ENCODE peak calls at places on chromosomes 1 and 21, in five cellular contexts. One of them, this sample, is unnamed.

GRCh38 chr1:206479164-206480125 is 9.2 kb downstream of the IKBKE start:
- DNase-seq in cardiac muscle cell: peak; percentile 87
- DNase-seq in sigmoid colon: peak; percentile 82
- DNase-seq in PC-9: peak; percentile 51
- DNase-seq in psoas muscle: peak; percentile 60
- DNase-seq in this sample: no peak

GRCh38 chr1:27959792-27960603 is at the start of gene XKR8:
- DNase-seq in PC-9: peak; percentile 56
- DNase-seq in cardiac muscle cell: peak; percentile 87
- DNase-seq in psoas muscle: peak; percentile 78
- DNase-seq in sigmoid colon: peak; percentile 87
- DNase-seq in this sample: peak; percentile 12

GRCh38 chr1:62011007-62011406 is 183.6 kb upstream of the L1TD1 start:
- DNase-seq in PC-9: no peak
- DNase-seq in sigmoid colon: no peak
- DNase-seq in cardiac muscle cell: no peak
- DNase-seq in psoas muscle: no peak
- DNase-seq in this sample: no peak

GRCh38 chr1:26772687-26773086 is 15.1 kb upstream of the PIGV start:
- DNase-seq in sigmoid colon: no peak
- DNase-seq in cardiac muscle cell: peak; percentile 84
- DNase-seq in PC-9: no peak
- DNase-seq in psoas muscle: no peak
- DNase-seq in this sample: peak; percentile 74

GRCh38 chr1:62090016-62090415 is 104.6 kb upstream of the L1TD1 start:
- DNase-seq in cardiac muscle cell: no peak
- DNase-seq in psoas muscle: no peak
- DNase-seq in sigmoid colon: no peak
- DNase-seq in PC-9: no peak
- DNase-seq in this sample: no peak

GRCh38 chr1:20981903-20982695 is 194.6 kb downstream of the EIF4G3 start:
- DNase-seq in cardiac muscle cell: peak; percentile 62
- DNase-seq in sigmoid colon: no peak
- DNase-seq in psoas muscle: no peak
- DNase-seq in PC-9: no peak
- DNase-seq in this sample: no peak

GRCh38 chr1:7738044-7738443 is 33.1 kb upstream of the VAMP3 start:
- DNase-seq in psoas muscle: no peak
- DNase-seq in sigmoid colon: no peak
- DNase-seq in cardiac muscle cell: no peak
- DNase-seq in PC-9: no peak
- DNase-seq in this sample: no peak

GRCh38 chr21:15686506-15686905 is 43.3 kb upstream of the USP25 start:
- DNase-seq in psoas muscle: no peak
- DNase-seq in cardiac muscle cell: no peak
- DNase-seq in PC-9: no peak
- DNase-seq in sigmoid colon: no peak
- DNase-seq in this sample: no peak

GRCh38 chr1:109620396-109620817 is 770 bp downstream of the AMPD2 start:
- DNase-seq in psoas muscle: no peak
- DNase-seq in PC-9: peak; percentile 45
- DNase-seq in sigmoid colon: peak; percentile 77
- DNase-seq in cardiac muscle cell: peak; percentile 75
- DNase-seq in this sample: no peak

GRCh38 chr1:205395616-205396015 is 26.2 kb downstream of the LEMD1 start:
- DNase-seq in PC-9: no peak
- DNase-seq in sigmoid colon: no peak
- DNase-seq in psoas muscle: no peak
- DNase-seq in cardiac muscle cell: no peak
- DNase-seq in this sample: no peak

GRCh38 chr1:244154882-244155531 is 103.9 kb downstream of the ZBTB18 start:
- DNase-seq in PC-9: no peak
- DNase-seq in sigmoid colon: peak; percentile 81
- DNase-seq in cardiac muscle cell: no peak
- DNase-seq in psoas muscle: peak; percentile 40
- DNase-seq in this sample: no peak

GRCh38 chr1:111101854-111102642 is 37.8 kb downstream of the DRAM2 start:
- DNase-seq in sigmoid colon: no peak
- DNase-seq in psoas muscle: no peak
- DNase-seq in PC-9: peak; percentile 95
- DNase-seq in cardiac muscle cell: no peak
- DNase-seq in this sample: no peak

GRCh38 chr1:204323887-204324286 is 35.8 kb downstream of the PLEKHA6 start:
- DNase-seq in cardiac muscle cell: peak; percentile 44
- DNase-seq in sigmoid colon: no peak
- DNase-seq in PC-9: peak; percentile 61
- DNase-seq in psoas muscle: no peak
- DNase-seq in this sample: peak; percentile 71

GRCh38 chr1:11422701-11423100 is 56.3 kb upstream of the DISP3 start:
- DNase-seq in psoas muscle: no peak
- DNase-seq in cardiac muscle cell: no peak
- DNase-seq in PC-9: no peak
- DNase-seq in sigmoid colon: no peak
- DNase-seq in this sample: no peak

GRCh38 chr1:227935826-227936225 is 11.9 kb downstream of the WNT9A start:
- DNase-seq in sigmoid colon: peak; percentile 50
- DNase-seq in cardiac muscle cell: no peak
- DNase-seq in PC-9: no peak
- DNase-seq in psoas muscle: no peak
- DNase-seq in this sample: no peak

GRCh38 chr21:41993744-41994143 is 16.4 kb downstream of the ZBTB21 start:
- DNase-seq in sigmoid colon: peak; percentile 76
- DNase-seq in cardiac muscle cell: peak; percentile 70
- DNase-seq in psoas muscle: no peak
- DNase-seq in PC-9: no peak
- DNase-seq in this sample: no peak

GRCh38 chr1:3168678-3169077 is 99.7 kb downstream of the PRDM16 start:
- DNase-seq in psoas muscle: no peak
- DNase-seq in cardiac muscle cell: no peak
- DNase-seq in sigmoid colon: no peak
- DNase-seq in PC-9: no peak
- DNase-seq in this sample: no peak

GRCh38 chr1:244234009-244234643 is 183.0 kb downstream of the ZBTB18 start:
- DNase-seq in sigmoid colon: no peak
- DNase-seq in psoas muscle: peak; percentile 37
- DNase-seq in cardiac muscle cell: no peak
- DNase-seq in PC-9: no peak
- DNase-seq in this sample: no peak

GRCh38 chr1:188709146-188709545 is 1768.5 kb downstream of the BRINP3 start:
- DNase-seq in cardiac muscle cell: peak; percentile 21
- DNase-seq in sigmoid colon: no peak
- DNase-seq in PC-9: no peak
- DNase-seq in psoas muscle: no peak
- DNase-seq in this sample: no peak

GRCh38 chr1:59769412-59770095 is 45.2 kb upstream of the HOOK1 start:
- DNase-seq in sigmoid colon: no peak
- DNase-seq in cardiac muscle cell: no peak
- DNase-seq in PC-9: no peak
- DNase-seq in psoas muscle: no peak
- DNase-seq in this sample: no peak

GRCh38 chr1:167501513-167502191 is 16.7 kb downstream of the CD247 start:
- DNase-seq in psoas muscle: no peak
- DNase-seq in sigmoid colon: peak; percentile 4
- DNase-seq in PC-9: no peak
- DNase-seq in cardiac muscle cell: no peak
- DNase-seq in this sample: no peak

GRCh38 chr1:201395936-201396335 is 3.2 kb downstream of the LAD1 start:
- DNase-seq in sigmoid colon: no peak
- DNase-seq in PC-9: no peak
- DNase-seq in psoas muscle: no peak
- DNase-seq in cardiac muscle cell: no peak
- DNase-seq in this sample: no peak

GRCh38 chr1:1422465-1423244 is 1.6 kb upstream of the ANKRD65 start:
- DNase-seq in sigmoid colon: no peak
- DNase-seq in cardiac muscle cell: no peak
- DNase-seq in PC-9: peak; percentile 78
- DNase-seq in psoas muscle: no peak
- DNase-seq in this sample: no peak

GRCh38 chr1:213055087-213055591 is 4.1 kb downstream of the RPS6KC1 start:
- DNase-seq in cardiac muscle cell: peak; percentile 50
- DNase-seq in psoas muscle: no peak
- DNase-seq in PC-9: no peak
- DNase-seq in sigmoid colon: no peak
- DNase-seq in this sample: no peak

GRCh38 chr1:231220801-231221200 is 20.2 kb upstream of the GNPAT start:
- DNase-seq in cardiac muscle cell: no peak
- DNase-seq in PC-9: no peak
- DNase-seq in sigmoid colon: no peak
- DNase-seq in psoas muscle: no peak
- DNase-seq in this sample: no peak

GRCh38 chr1:54825696-54826095 is 24.6 kb upstream of the TTC22 start:
- DNase-seq in PC-9: no peak
- DNase-seq in psoas muscle: no peak
- DNase-seq in sigmoid colon: no peak
- DNase-seq in cardiac muscle cell: no peak
- DNase-seq in this sample: no peak

GRCh38 chr1:15684468-15685283 is 556 bp downstream of the PLEKHM2 start:
- DNase-seq in PC-9: no peak
- DNase-seq in cardiac muscle cell: peak; percentile 15
- DNase-seq in sigmoid colon: peak; percentile 77
- DNase-seq in psoas muscle: peak; percentile 59
- DNase-seq in this sample: no peak

GRCh38 chr1:84434081-84434755 is 35.9 kb downstream of the DNASE2B start:
- DNase-seq in sigmoid colon: no peak
- DNase-seq in psoas muscle: no peak
- DNase-seq in cardiac muscle cell: no peak
- DNase-seq in PC-9: no peak
- DNase-seq in this sample: no peak

DNA sequence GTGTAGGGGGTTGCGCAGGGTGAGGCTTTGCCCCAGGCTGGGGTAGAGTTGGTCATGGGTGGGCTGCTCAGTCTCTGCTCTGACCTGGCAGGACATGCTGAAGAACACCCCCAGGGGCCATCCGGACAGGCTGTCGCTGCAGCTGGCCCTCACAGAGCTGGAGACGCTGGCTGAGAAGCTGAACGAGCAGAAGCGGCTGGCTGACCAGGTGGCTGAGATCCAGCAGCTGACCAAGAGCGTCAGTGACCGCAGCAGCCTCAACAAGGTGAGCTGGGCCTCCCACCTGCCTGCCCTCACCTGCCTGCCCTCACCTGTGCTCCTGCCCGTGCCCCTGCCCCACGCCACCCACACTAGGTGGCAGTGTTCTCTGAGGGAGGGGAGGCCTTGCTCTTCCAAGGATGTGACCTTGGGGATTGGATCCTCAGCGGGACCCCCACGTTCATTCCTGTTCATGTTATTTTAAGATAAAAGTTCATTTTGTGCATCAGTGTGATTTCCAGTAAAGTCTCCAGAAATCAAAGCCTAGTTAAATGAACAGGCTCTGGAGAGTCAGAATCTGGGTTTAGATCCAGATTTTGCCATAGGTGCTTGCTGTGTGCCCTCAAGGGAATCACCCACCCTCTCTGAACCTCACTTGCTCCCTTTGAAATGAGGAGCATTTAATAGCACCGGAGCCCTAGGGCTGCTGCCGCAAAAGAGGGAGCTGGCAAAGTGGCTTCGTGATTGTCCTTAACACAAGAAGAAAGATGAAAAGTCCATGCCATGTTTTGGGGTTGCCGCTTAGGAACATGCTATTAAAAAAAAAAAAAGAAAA is 87.9 kb downstream of the ARHGEF10L start:
- DNase-seq in PC-9: no peak
- DNase-seq in psoas muscle: no peak
- DNase-seq in cardiac muscle cell: no peak
- DNase-seq in sigmoid colon: no peak
- DNase-seq in this sample: no peak
- TF ChIP-seq CTCF in PC-9: no peak
- TF ChIP-seq CTCF in psoas muscle: no peak
- TF ChIP-seq CTCF in cardiac muscle cell: no peak
- TF ChIP-seq CTCF in sigmoid colon: no peak
- TF ChIP-seq CTCF in this sample: peak; percentile 4

GRCh38 chr1:151858030-151858746 is 4.7 kb upstream of the THEM5 start:
- DNase-seq in sigmoid colon: no peak
- DNase-seq in PC-9: no peak
- DNase-seq in psoas muscle: no peak
- DNase-seq in cardiac muscle cell: peak; percentile 44
- DNase-seq in this sample: no peak
- H3K27me3 ChIP-seq in sigmoid colon: no peaks in the 10 kb centered on the region
- H3K27me3 ChIP-seq in PC-9: no peaks in the 10 kb centered on the region
- H3K27me3 ChIP-seq in psoas muscle: no peaks in the 10 kb centered on the region
- H3K27me3 ChIP-seq in cardiac muscle cell: no peaks in the 10 kb centered on the region
- H3K27me3 ChIP-seq in this sample: no peaks in the 10 kb centered on the region

DNA sequence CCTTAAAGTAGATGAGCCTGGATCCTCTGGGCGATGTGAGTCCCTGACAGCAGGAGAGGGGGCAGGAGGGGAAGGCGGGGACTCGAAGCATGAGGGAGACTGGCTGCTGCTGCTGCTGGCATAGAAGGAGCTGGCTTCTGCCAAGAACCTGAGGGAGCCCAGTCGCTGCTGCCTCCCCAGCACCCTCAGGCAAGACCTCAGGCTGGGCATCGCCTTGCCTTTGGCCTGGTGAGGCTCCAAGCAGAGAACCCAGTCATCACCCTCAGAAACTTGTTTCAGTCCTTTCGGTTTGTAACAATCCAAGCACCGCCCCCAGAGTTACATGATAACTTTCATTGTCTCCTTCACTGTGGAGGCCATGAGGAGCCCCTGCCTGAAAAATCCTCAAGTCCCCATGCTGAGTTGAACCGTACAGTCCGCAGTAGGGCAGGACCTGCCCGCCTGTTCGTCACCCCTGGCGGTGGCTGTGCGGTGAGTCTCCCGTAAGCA is 38.8 kb downstream of the POFUT2 start:
- DNase-seq in sigmoid colon: peak; percentile 91
- DNase-seq in PC-9: no peak
- DNase-seq in psoas muscle: no peak
- DNase-seq in cardiac muscle cell: peak; percentile 46
- DNase-seq in this sample: no peak
- H3K4me3 ChIP-seq in sigmoid colon: peak overlapping the region; percentile 29
- H3K4me3 ChIP-seq in PC-9: no peak overlapping the region
- H3K4me3 ChIP-seq in psoas muscle: no peak overlapping the region
- H3K4me3 ChIP-seq in cardiac muscle cell: no peak overlapping the region
- H3K4me3 ChIP-seq in this sample: no peak overlapping the region

GRCh38 chr1:98321191-98321590 is 340.3 kb upstream of the SNX7 start:
- DNase-seq in PC-9: peak; percentile 11
- DNase-seq in sigmoid colon: no peak
- DNase-seq in cardiac muscle cell: no peak
- DNase-seq in psoas muscle: no peak
- DNase-seq in this sample: no peak

GRCh38 chr1:98325646-98326441 is 335.7 kb upstream of the SNX7 start:
- DNase-seq in PC-9: peak; percentile 67
- DNase-seq in sigmoid colon: peak; percentile 76
- DNase-seq in psoas muscle: peak; percentile 62
- DNase-seq in cardiac muscle cell: peak; percentile 92
- DNase-seq in this sample: peak; percentile 82

GRCh38 chr1:98323396-98323795 is 338.1 kb upstream of the SNX7 start:
- DNase-seq in cardiac muscle cell: peak; percentile 94
- DNase-seq in PC-9: peak; percentile 92
- DNase-seq in sigmoid colon: no peak
- DNase-seq in psoas muscle: no peak
- DNase-seq in this sample: no peak

GRCh38 chr1:98322966-98323365 is 338.6 kb upstream of the SNX7 start:
- DNase-seq in sigmoid colon: no peak
- DNase-seq in psoas muscle: no peak
- DNase-seq in PC-9: peak; percentile 72
- DNase-seq in cardiac muscle cell: peak; percentile 27
- DNase-seq in this sample: no peak

GRCh38 chr1:98323906-98324358 is 337.6 kb upstream of the SNX7 start:
- DNase-seq in cardiac muscle cell: peak; percentile 99
- DNase-seq in PC-9: peak; percentile 97
- DNase-seq in sigmoid colon: no peak
- DNase-seq in psoas muscle: no peak
- DNase-seq in this sample: peak; percentile 84
- TF ChIP-seq CTCF in cardiac muscle cell: no peak
- TF ChIP-seq CTCF in PC-9: no peak
- TF ChIP-seq CTCF in sigmoid colon: no peak
- TF ChIP-seq CTCF in psoas muscle: no peak
- TF ChIP-seq CTCF in this sample: no peak

GRCh38 chr1:4177425-4178150 is 277.5 kb upstream of the C1orf174 start:
- DNase-seq in psoas muscle: no peak
- DNase-seq in cardiac muscle cell: no peak
- DNase-seq in PC-9: no peak
- DNase-seq in sigmoid colon: peak; percentile 32
- DNase-seq in this sample: no peak
- H3K27me3 ChIP-seq in psoas muscle: no peaks in the 10 kb centered on the region
- H3K27me3 ChIP-seq in cardiac muscle cell: no peaks in the 10 kb centered on the region
- H3K27me3 ChIP-seq in PC-9: peaks cover 31% of the 10 kb centered on the region
- H3K27me3 ChIP-seq in sigmoid colon: peaks cover 7% of the 10 kb centered on the region
- H3K27me3 ChIP-seq in this sample: no peaks in the 10 kb centered on the region

This sample was measured in kidney epithelial cell.